ENCODE peak calls at places on chromosomes 4 and X, in seven cellular contexts. One of them, this sample, is unnamed.

GRCh38 chr4:120770897-120771296 is 151.6 kb downstream of the PRDM5 start:
- DNase-seq in adrenal gland: no peak
- DNase-seq in mucosa of gallbladder: no peak
- DNase-seq in HT1080: no peak
- DNase-seq in NCI-H1092 treated with DMSO at 0.1 percent for 48 hours: no peak
- DNase-seq in tibial nerve: no peak
- DNase-seq in NCI-H2227 treated with DMSO at 0.1 percent for 48 hours: no peak
- DNase-seq in this sample: no peak

GRCh38 chrX:40922307-40922706 is 162.9 kb upstream of the USP9X start:
- DNase-seq in adrenal gland: no peak
- DNase-seq in mucosa of gallbladder: no peak
- DNase-seq in HT1080: peak; percentile 70
- DNase-seq in NCI-H1092 treated with DMSO at 0.1 percent for 48 hours: no peak
- DNase-seq in tibial nerve: no peak
- DNase-seq in NCI-H2227 treated with DMSO at 0.1 percent for 48 hours: no peak
- DNase-seq in this sample: peak; percentile 69

GRCh38 chr4:118281611-118282442 is 71.0 kb downstream of the PRSS12 start:
- DNase-seq in adrenal gland: peak; percentile 20
- DNase-seq in mucosa of gallbladder: no peak
- DNase-seq in HT1080: peak; percentile 67
- DNase-seq in NCI-H1092 treated with DMSO at 0.1 percent for 48 hours: peak; percentile 24
- DNase-seq in tibial nerve: no peak
- DNase-seq in NCI-H2227 treated with DMSO at 0.1 percent for 48 hours: no peak
- DNase-seq in this sample: peak; percentile 55

GRCh38 chr4:188934320-188934975 is 795.2 kb downstream of the TRIML1 start:
- DNase-seq in adrenal gland: no peak
- DNase-seq in mucosa of gallbladder: peak; percentile 79
- DNase-seq in HT1080: no peak
- DNase-seq in NCI-H1092 treated with DMSO at 0.1 percent for 48 hours: no peak
- DNase-seq in tibial nerve: no peak
- DNase-seq in NCI-H2227 treated with DMSO at 0.1 percent for 48 hours: no peak
- DNase-seq in this sample: no peak

GRCh38 chr4:15317246-15317645 is 110.6 kb upstream of the C1QTNF7 start:
- DNase-seq in adrenal gland: no peak
- DNase-seq in mucosa of gallbladder: no peak
- DNase-seq in HT1080: no peak
- DNase-seq in NCI-H1092 treated with DMSO at 0.1 percent for 48 hours: no peak
- DNase-seq in tibial nerve: no peak
- DNase-seq in NCI-H2227 treated with DMSO at 0.1 percent for 48 hours: no peak
- DNase-seq in this sample: no peak

GRCh38 chr4:151430737-151431457 is 21.9 kb downstream of the FHIP1A start:
- DNase-seq in adrenal gland: no peak
- DNase-seq in mucosa of gallbladder: no peak
- DNase-seq in HT1080: no peak
- DNase-seq in NCI-H1092 treated with DMSO at 0.1 percent for 48 hours: peak; percentile 30
- DNase-seq in tibial nerve: no peak
- DNase-seq in NCI-H2227 treated with DMSO at 0.1 percent for 48 hours: no peak
- DNase-seq in this sample: no peak

GRCh38 chr4:56650259-56651070 is 30.6 kb downstream of the HOPX start:
- DNase-seq in adrenal gland: no peak
- DNase-seq in mucosa of gallbladder: no peak
- DNase-seq in HT1080: no peak
- DNase-seq in NCI-H1092 treated with DMSO at 0.1 percent for 48 hours: no peak
- DNase-seq in tibial nerve: no peak
- DNase-seq in NCI-H2227 treated with DMSO at 0.1 percent for 48 hours: no peak
- DNase-seq in this sample: no peak

GRCh38 chrX:10001496-10001895 is 34.3 kb downstream of the CLDN34 start:
- DNase-seq in adrenal gland: no peak
- DNase-seq in mucosa of gallbladder: no peak
- DNase-seq in HT1080: no peak
- DNase-seq in NCI-H1092 treated with DMSO at 0.1 percent for 48 hours: no peak
- DNase-seq in tibial nerve: no peak
- DNase-seq in NCI-H2227 treated with DMSO at 0.1 percent for 48 hours: no peak
- DNase-seq in this sample: peak; percentile 60

GRCh38 chrX:119468186-119468929 is at the start of gene SLC25A5:
- DNase-seq in adrenal gland: peak; percentile 83
- DNase-seq in mucosa of gallbladder: peak; percentile 80
- DNase-seq in HT1080: peak; percentile 87
- DNase-seq in NCI-H1092 treated with DMSO at 0.1 percent for 48 hours: peak; percentile 90
- DNase-seq in tibial nerve: peak; percentile 43
- DNase-seq in NCI-H2227 treated with DMSO at 0.1 percent for 48 hours: peak; percentile 94
- DNase-seq in this sample: peak; percentile 78

GRCh38 chr4:149784018-149784417 is 31.6 kb downstream of the IQCM start:
- DNase-seq in adrenal gland: no peak
- DNase-seq in mucosa of gallbladder: no peak
- DNase-seq in HT1080: peak; percentile 48
- DNase-seq in NCI-H1092 treated with DMSO at 0.1 percent for 48 hours: no peak
- DNase-seq in tibial nerve: no peak
- DNase-seq in NCI-H2227 treated with DMSO at 0.1 percent for 48 hours: no peak
- DNase-seq in this sample: peak; percentile 70

GRCh38 chrX:68177542-68177941 is 255.8 kb downstream of the OPHN1 start:
- DNase-seq in adrenal gland: no peak
- DNase-seq in mucosa of gallbladder: no peak
- DNase-seq in HT1080: peak; percentile 54
- DNase-seq in NCI-H1092 treated with DMSO at 0.1 percent for 48 hours: no peak
- DNase-seq in tibial nerve: peak; percentile 22
- DNase-seq in NCI-H2227 treated with DMSO at 0.1 percent for 48 hours: no peak
- DNase-seq in this sample: peak; percentile 33

GRCh38 chr4:173057906-173058305 is 110.7 kb upstream of the GALNT7 start:
- DNase-seq in adrenal gland: no peak
- DNase-seq in mucosa of gallbladder: no peak
- DNase-seq in HT1080: peak; percentile 72
- DNase-seq in NCI-H1092 treated with DMSO at 0.1 percent for 48 hours: peak; percentile 72
- DNase-seq in tibial nerve: no peak
- DNase-seq in NCI-H2227 treated with DMSO at 0.1 percent for 48 hours: no peak
- DNase-seq in this sample: no peak

GRCh38 chr4:180828455-180829018 is 1414.7 kb upstream of the TENM3 start:
- DNase-seq in adrenal gland: no peak
- DNase-seq in mucosa of gallbladder: peak; percentile 16
- DNase-seq in HT1080: peak; percentile 69
- DNase-seq in NCI-H1092 treated with DMSO at 0.1 percent for 48 hours: peak; percentile 70
- DNase-seq in tibial nerve: peak; percentile 59
- DNase-seq in NCI-H2227 treated with DMSO at 0.1 percent for 48 hours: peak; percentile 50
- DNase-seq in this sample: peak; percentile 71

GRCh38 chr4:123444298-123444731 is 47.7 kb downstream of the SPRY1 start:
- DNase-seq in adrenal gland: peak; percentile 38
- DNase-seq in mucosa of gallbladder: peak; percentile 39
- DNase-seq in HT1080: no peak
- DNase-seq in NCI-H1092 treated with DMSO at 0.1 percent for 48 hours: peak; percentile 50
- DNase-seq in tibial nerve: peak; percentile 7
- DNase-seq in NCI-H2227 treated with DMSO at 0.1 percent for 48 hours: peak; percentile 42
- DNase-seq in this sample: no peak

GRCh38 chr4:52370576-52370975 is 288.5 kb downstream of the USP46 start:
- DNase-seq in adrenal gland: no peak
- DNase-seq in mucosa of gallbladder: no peak
- DNase-seq in HT1080: no peak
- DNase-seq in NCI-H1092 treated with DMSO at 0.1 percent for 48 hours: no peak
- DNase-seq in tibial nerve: no peak
- DNase-seq in NCI-H2227 treated with DMSO at 0.1 percent for 48 hours: no peak
- DNase-seq in this sample: no peak

GRCh38 chr4:25535278-25535677 is 120.4 kb upstream of the SLC34A2 start:
- DNase-seq in adrenal gland: no peak
- DNase-seq in mucosa of gallbladder: no peak
- DNase-seq in HT1080: peak; percentile 51
- DNase-seq in NCI-H1092 treated with DMSO at 0.1 percent for 48 hours: no peak
- DNase-seq in tibial nerve: no peak
- DNase-seq in NCI-H2227 treated with DMSO at 0.1 percent for 48 hours: peak; percentile 33
- DNase-seq in this sample: no peak

GRCh38 chrX:96791559-96791958 is 92.1 kb upstream of the RPA4 start:
- DNase-seq in adrenal gland: no peak
- DNase-seq in mucosa of gallbladder: no peak
- DNase-seq in HT1080: peak; percentile 1
- DNase-seq in NCI-H1092 treated with DMSO at 0.1 percent for 48 hours: no peak
- DNase-seq in tibial nerve: no peak
- DNase-seq in NCI-H2227 treated with DMSO at 0.1 percent for 48 hours: no peak
- DNase-seq in this sample: peak; percentile 17

GRCh38 chr4:161428180-161428965 is 735.4 kb downstream of the FSTL5 start:
- DNase-seq in adrenal gland: no peak
- DNase-seq in mucosa of gallbladder: no peak
- DNase-seq in HT1080: no peak
- DNase-seq in NCI-H1092 treated with DMSO at 0.1 percent for 48 hours: no peak
- DNase-seq in tibial nerve: no peak
- DNase-seq in NCI-H2227 treated with DMSO at 0.1 percent for 48 hours: no peak
- DNase-seq in this sample: no peak

GRCh38 chr4:39255266-39255665 is 72.9 kb downstream of the WDR19 start:
- DNase-seq in adrenal gland: no peak
- DNase-seq in mucosa of gallbladder: no peak
- DNase-seq in HT1080: peak; percentile 92
- DNase-seq in NCI-H1092 treated with DMSO at 0.1 percent for 48 hours: no peak
- DNase-seq in tibial nerve: no peak
- DNase-seq in NCI-H2227 treated with DMSO at 0.1 percent for 48 hours: no peak
- DNase-seq in this sample: peak; percentile 30

GRCh38 chrX:11704725-11705495 is 39.2 kb upstream of the ARHGAP6 start:
- DNase-seq in adrenal gland: no peak
- DNase-seq in mucosa of gallbladder: no peak
- DNase-seq in HT1080: peak; percentile 49
- DNase-seq in NCI-H1092 treated with DMSO at 0.1 percent for 48 hours: no peak
- DNase-seq in tibial nerve: no peak
- DNase-seq in NCI-H2227 treated with DMSO at 0.1 percent for 48 hours: no peak
- DNase-seq in this sample: no peak

GRCh38 chr4:1043162-1043561 is 31.7 kb downstream of the FGFRL1 start:
- DNase-seq in adrenal gland: no peak
- DNase-seq in mucosa of gallbladder: no peak
- DNase-seq in HT1080: no peak
- DNase-seq in NCI-H1092 treated with DMSO at 0.1 percent for 48 hours: no peak
- DNase-seq in tibial nerve: no peak
- DNase-seq in NCI-H2227 treated with DMSO at 0.1 percent for 48 hours: no peak
- DNase-seq in this sample: no peak

GRCh38 chr4:6349896-6350295 is 80.2 kb downstream of the WFS1 start:
- DNase-seq in adrenal gland: no peak
- DNase-seq in mucosa of gallbladder: no peak
- DNase-seq in HT1080: peak; percentile 80
- DNase-seq in NCI-H1092 treated with DMSO at 0.1 percent for 48 hours: no peak
- DNase-seq in tibial nerve: no peak
- DNase-seq in NCI-H2227 treated with DMSO at 0.1 percent for 48 hours: no peak
- DNase-seq in this sample: no peak

GRCh38 chrX:16869393-16870094 is 618 bp downstream of the RBBP7 start:
- DNase-seq in adrenal gland: no peak
- DNase-seq in mucosa of gallbladder: no peak
- DNase-seq in HT1080: peak; percentile 14
- DNase-seq in NCI-H1092 treated with DMSO at 0.1 percent for 48 hours: peak; percentile 36
- DNase-seq in tibial nerve: no peak
- DNase-seq in NCI-H2227 treated with DMSO at 0.1 percent for 48 hours: peak; percentile 58
- DNase-seq in this sample: peak; percentile 20

GRCh38 chr4:147096667-147097604 is 151.3 kb upstream of the TTC29 start:
- DNase-seq in adrenal gland: no peak
- DNase-seq in mucosa of gallbladder: no peak
- DNase-seq in HT1080: peak; percentile 60
- DNase-seq in NCI-H1092 treated with DMSO at 0.1 percent for 48 hours: peak; percentile 61
- DNase-seq in tibial nerve: peak; percentile 36
- DNase-seq in NCI-H2227 treated with DMSO at 0.1 percent for 48 hours: no peak
- DNase-seq in this sample: peak; percentile 84

GRCh38 chr4:205097-205756 is 80.9 kb downstream of the ZNF718 start:
- DNase-seq in adrenal gland: no peak
- DNase-seq in mucosa of gallbladder: no peak
- DNase-seq in HT1080: no peak
- DNase-seq in NCI-H1092 treated with DMSO at 0.1 percent for 48 hours: no peak
- DNase-seq in tibial nerve: no peak
- DNase-seq in NCI-H2227 treated with DMSO at 0.1 percent for 48 hours: no peak
- DNase-seq in this sample: no peak

GRCh38 chr4:118350961-118351360 is 1.8 kb downstream of the PRSS12 start:
- DNase-seq in adrenal gland: no peak
- DNase-seq in mucosa of gallbladder: no peak
- DNase-seq in HT1080: no peak
- DNase-seq in NCI-H1092 treated with DMSO at 0.1 percent for 48 hours: no peak
- DNase-seq in tibial nerve: no peak
- DNase-seq in NCI-H2227 treated with DMSO at 0.1 percent for 48 hours: no peak
- DNase-seq in this sample: peak; percentile 14

GRCh38 chrX:130578906-130579305 is 177.1 kb downstream of the RBMX2 start:
- DNase-seq in adrenal gland: no peak
- DNase-seq in mucosa of gallbladder: no peak
- DNase-seq in HT1080: no peak
- DNase-seq in NCI-H1092 treated with DMSO at 0.1 percent for 48 hours: no peak
- DNase-seq in tibial nerve: no peak
- DNase-seq in NCI-H2227 treated with DMSO at 0.1 percent for 48 hours: no peak
- DNase-seq in this sample: no peak

GRCh38 chr4:4871267-4872147 is 12.0 kb downstream of the MSX1 start:
- DNase-seq in adrenal gland: no peak
- DNase-seq in mucosa of gallbladder: no peak
- DNase-seq in HT1080: no peak
- DNase-seq in NCI-H1092 treated with DMSO at 0.1 percent for 48 hours: no peak
- DNase-seq in tibial nerve: no peak
- DNase-seq in NCI-H2227 treated with DMSO at 0.1 percent for 48 hours: no peak
- DNase-seq in this sample: no peak

GRCh38 chr4:55730143-55730931 is 89.3 kb upstream of the EXOC1L start:
- DNase-seq in adrenal gland: no peak
- DNase-seq in mucosa of gallbladder: no peak
- DNase-seq in HT1080: no peak
- DNase-seq in NCI-H1092 treated with DMSO at 0.1 percent for 48 hours: no peak
- DNase-seq in tibial nerve: no peak
- DNase-seq in NCI-H2227 treated with DMSO at 0.1 percent for 48 hours: no peak
- DNase-seq in this sample: no peak

GRCh38 chr4:170306208-170306607 is 216.5 kb upstream of the AADAT start:
- DNase-seq in adrenal gland: no peak
- DNase-seq in mucosa of gallbladder: no peak
- DNase-seq in HT1080: no peak
- DNase-seq in NCI-H1092 treated with DMSO at 0.1 percent for 48 hours: no peak
- DNase-seq in tibial nerve: no peak
- DNase-seq in NCI-H2227 treated with DMSO at 0.1 percent for 48 hours: no peak
- DNase-seq in this sample: no peak

GRCh38 chr4:21888195-21888976 is 60.2 kb downstream of the KCNIP4 start:
- DNase-seq in adrenal gland: no peak
- DNase-seq in mucosa of gallbladder: no peak
- DNase-seq in HT1080: peak; percentile 91
- DNase-seq in NCI-H1092 treated with DMSO at 0.1 percent for 48 hours: no peak
- DNase-seq in tibial nerve: no peak
- DNase-seq in NCI-H2227 treated with DMSO at 0.1 percent for 48 hours: no peak
- DNase-seq in this sample: peak; percentile 77

GRCh38 chrX:25023908-25024307 is 8.1 kb upstream of the ARX start:
- DNase-seq in adrenal gland: no peak
- DNase-seq in mucosa of gallbladder: no peak
- DNase-seq in HT1080: no peak
- DNase-seq in NCI-H1092 treated with DMSO at 0.1 percent for 48 hours: no peak
- DNase-seq in tibial nerve: no peak
- DNase-seq in NCI-H2227 treated with DMSO at 0.1 percent for 48 hours: no peak
- DNase-seq in this sample: no peak

GRCh38 chrX:107716045-107716684 is 59.4 kb downstream of the TSC22D3 start:
- DNase-seq in adrenal gland: no peak
- DNase-seq in mucosa of gallbladder: no peak
- DNase-seq in HT1080: peak; percentile 11
- DNase-seq in NCI-H1092 treated with DMSO at 0.1 percent for 48 hours: no peak
- DNase-seq in tibial nerve: no peak
- DNase-seq in NCI-H2227 treated with DMSO at 0.1 percent for 48 hours: peak; percentile 9
- DNase-seq in this sample: no peak

GRCh38 chrX:24242649-24243556 is 71.0 kb downstream of the SUPT20HL2 start:
- DNase-seq in adrenal gland: peak; percentile 37
- DNase-seq in mucosa of gallbladder: peak; percentile 14
- DNase-seq in HT1080: no peak
- DNase-seq in NCI-H1092 treated with DMSO at 0.1 percent for 48 hours: no peak
- DNase-seq in tibial nerve: peak; percentile 71
- DNase-seq in NCI-H2227 treated with DMSO at 0.1 percent for 48 hours: no peak
- DNase-seq in this sample: peak; percentile 78

GRCh38 chrX:115233497-115234219 is at the start of gene LRCH2:
- DNase-seq in adrenal gland: peak; percentile 24
- DNase-seq in mucosa of gallbladder: no peak
- DNase-seq in HT1080: no peak
- DNase-seq in NCI-H1092 treated with DMSO at 0.1 percent for 48 hours: peak; percentile 70
- DNase-seq in tibial nerve: peak; percentile 9
- DNase-seq in NCI-H2227 treated with DMSO at 0.1 percent for 48 hours: peak; percentile 41
- DNase-seq in this sample: no peak

GRCh38 chr4:76950846-76951321 is 1.3 kb downstream of the SEPTIN11 start:
- DNase-seq in adrenal gland: peak; percentile 16
- DNase-seq in mucosa of gallbladder: no peak
- DNase-seq in HT1080: no peak
- DNase-seq in NCI-H1092 treated with DMSO at 0.1 percent for 48 hours: peak; percentile 44
- DNase-seq in tibial nerve: no peak
- DNase-seq in NCI-H2227 treated with DMSO at 0.1 percent for 48 hours: no peak
- DNase-seq in this sample: peak; percentile 47

This sample was measured in MCF 10A.